ENCODE peak calls at places on chromosomes 4 and X, in eight cellular contexts. B, P, I, F, M, U, O and J are unnamed samples.

GRCh38 chr4:90126805-90127204 is 389 bp upstream of the CCSER1 start:
- DNase-seq in P (no peak), I (no peak), O (no peak), B (no peak), M (no peak), U (no peak), F (no peak), J (no peak)

GRCh38 chr4:16573181-16573580 is 325.3 kb downstream of the LDB2 start:
- DNase-seq in M (peak), P (no peak), I (peak), F (peak), O (no peak), U (no peak), B (peak), J (no peak)

GRCh38 chr4:85005865-85006377 is 39.4 kb upstream of the WDFY3 start:
- DNase-seq in B (peak), O (no peak), M (peak), P (no peak), F (peak), U (no peak), I (no peak), J (peak)

GRCh38 chr4:152257601-152258066 is 278.3 kb downstream of the FBXW7 start:
- DNase-seq in O (no peak), B (peak), I (no peak), U (no peak), F (peak), P (no peak), M (peak), J (no peak)

GRCh38 chr4:122583906-122584305 is 37.0 kb downstream of the IL21 start:
- DNase-seq in I (peak), B (peak), O (no peak), M (peak), P (no peak), F (peak), U (no peak), J (no peak)

GRCh38 chr4:14431155-14432134 is 570.8 kb upstream of the CPEB2 start:
- DNase-seq in B (no peak), F (no peak), U (no peak), I (no peak), O (no peak), M (no peak), P (no peak), J (no peak)

GRCh38 chrX:107747596-107748161 is 27.9 kb downstream of the TSC22D3 start:
- DNase-seq in M (peak), O (no peak), P (no peak), B (peak), U (no peak), I (peak), F (peak), J (peak)

GRCh38 chrX:41238543-41238942 is 95.4 kb upstream of the DDX3X start:
- DNase-seq in I (no peak), M (peak), U (no peak), P (no peak), B (peak), F (peak), O (no peak), J (no peak)

GRCh38 chr4:7710576-7711329 is 228.9 kb downstream of the AFAP1 start:
- DNase-seq in U (no peak), I (no peak), M (no peak), B (no peak), O (no peak), F (no peak), P (no peak), J (no peak)

GRCh38 chrX:110414679-110415439 is 56.2 kb downstream of the RTL9 start:
- DNase-seq in U (no peak), P (no peak), M (peak), F (no peak), I (no peak), B (peak), O (no peak), J (no peak)

GRCh38 chrX:151006410-151007109 is 23.4 kb downstream of the HMGB3 start:
- DNase-seq in I (no peak), M (no peak), F (no peak), U (no peak), O (no peak), B (no peak), P (no peak), J (no peak)

GRCh38 chrX:102155806-102156179 is at the start of gene BEX5:
- DNase-seq in O (no peak), B (no peak), I (peak), M (peak), F (no peak), U (peak), P (no peak), J (peak)

GRCh38 chr4:172648471-172648870 is 520.1 kb upstream of the GALNT7 start:
- DNase-seq in M (no peak), P (no peak), F (no peak), I (no peak), U (no peak), O (no peak), B (no peak), J (no peak)

GRCh38 chrX:9995855-9996339 is 28.7 kb downstream of the CLDN34 start:
- DNase-seq in M (peak), F (peak), P (peak), U (peak), I (peak), O (peak), B (peak), J (peak)

GRCh38 chrX:112643721-112644120 is 36.0 kb downstream of the LHFPL1 start:
- DNase-seq in I (no peak), B (no peak), P (no peak), F (no peak), M (no peak), U (no peak), O (no peak), J (no peak)

GRCh38 chr4:82371398-82371972 is 2.3 kb downstream of the HNRNPD start:
- DNase-seq in O (no peak), P (peak), B (no peak), U (no peak), F (no peak), M (no peak), I (no peak), J (no peak)

GRCh38 chr4:105808030-105808429 is 87.2 kb upstream of the NPNT start:
- DNase-seq in P (no peak), I (no peak), B (no peak), F (no peak), O (no peak), U (no peak), M (no peak), J (no peak)

GRCh38 chr4:95191537-95191936 is 357.2 kb downstream of the UNC5C start:
- DNase-seq in I (no peak), O (no peak), B (no peak), U (no peak), P (no peak), M (no peak), F (no peak), J (no peak)

GRCh38 chr4:99067617-99068016 is 21.0 kb downstream of the ADH5 start:
- DNase-seq in P (no peak), F (no peak), B (no peak), U (no peak), I (no peak), O (no peak), M (no peak), J (no peak)

GRCh38 chrX:115233497-115234219 is at the start of gene LRCH2:
- DNase-seq in F (peak), I (peak), B (peak), U (peak), O (no peak), P (no peak), M (peak), J (no peak)

GRCh38 chr4:74134500-74134852 is 23.4 kb upstream of the MTHFD2L start:
- DNase-seq in I (no peak), U (no peak), B (no peak), F (no peak), M (no peak), P (no peak), O (no peak), J (no peak)

GRCh38 chr4:74133786-74134499 is 24.0 kb upstream of the MTHFD2L start:
- DNase-seq in B (peak), I (peak), F (peak), U (peak), O (peak), P (peak), M (peak), J (peak)
- TF ChIP-seq CTCF in B (peak), I (peak), F (peak), U (peak), O (peak), P (peak), M (peak), J (peak)

DNA sequence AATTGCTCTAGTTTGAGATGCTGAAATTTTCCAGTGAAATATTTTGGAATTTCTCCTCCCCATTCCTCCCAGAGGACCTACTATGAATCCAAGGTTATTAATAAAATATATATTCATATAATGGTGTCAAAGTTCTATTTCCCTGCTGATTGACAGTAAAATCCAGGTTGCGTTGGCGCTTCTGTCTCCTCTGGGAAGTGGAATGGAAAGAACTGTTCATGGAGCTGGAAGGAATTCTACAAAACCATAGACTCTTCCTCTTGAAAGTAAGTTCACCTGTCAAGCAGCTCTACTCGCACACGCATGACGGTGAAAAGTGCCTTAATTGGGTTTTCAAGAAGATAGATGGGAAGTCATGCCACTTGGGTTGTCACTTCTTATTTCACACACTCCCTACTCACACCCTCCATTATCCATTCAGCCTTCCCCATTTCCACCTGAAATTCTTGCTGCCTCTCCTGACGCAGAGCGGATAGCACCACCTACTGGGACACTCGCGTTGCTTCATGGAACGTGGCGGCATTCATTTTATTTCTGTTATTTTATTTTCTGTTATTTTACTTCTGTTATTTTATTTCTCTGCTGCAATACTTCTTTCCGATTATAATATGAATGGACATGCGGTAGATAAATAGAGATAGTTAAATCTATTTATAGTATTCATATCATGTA is 351.5 kb downstream of the NLGN4X start:
- DNase-seq in I (no peak), F (no peak), U (peak), O (no peak), P (peak), M (peak), B (no peak), J (no peak)
- TF ChIP-seq CTCF in I (no peak), F (no peak), U (peak), O (no peak), P (peak), M (peak), B (no peak), J (no peak)

DNA sequence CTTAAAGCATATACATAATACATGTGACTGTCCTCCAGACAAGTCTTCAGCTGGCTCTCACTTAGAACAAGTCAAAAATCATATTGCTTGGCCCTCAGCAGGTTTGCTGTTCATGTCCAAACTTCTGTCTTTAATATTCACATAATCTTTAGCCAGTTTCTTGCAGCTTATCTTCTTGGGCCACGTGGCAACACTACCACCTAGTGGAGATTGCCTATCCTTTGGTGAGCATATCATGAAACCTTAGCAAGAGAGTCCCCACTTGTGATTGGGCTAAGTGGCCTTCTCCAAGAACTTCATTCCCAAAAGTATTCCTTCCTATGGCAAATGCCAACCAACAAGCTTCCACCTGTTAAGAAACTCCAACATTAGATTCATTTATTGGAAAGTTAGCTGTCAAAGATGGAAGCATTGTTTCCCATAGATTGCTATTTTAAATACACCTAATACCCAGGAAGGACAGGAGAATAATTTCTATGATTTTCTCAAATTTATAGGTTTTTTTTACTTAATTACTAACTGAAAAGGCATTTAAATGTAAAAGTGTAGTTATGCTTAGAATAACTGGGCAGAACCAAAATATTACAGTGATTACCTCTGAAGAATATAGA is 231.9 kb upstream of the INTU start:
- DNase-seq in F (peak), M (peak), B (peak), O (peak), P (peak), U (peak), I (peak), J (peak)
- TF ChIP-seq CTCF in F (peak), M (peak), B (peak), O (peak), P (peak), U (peak), I (peak), J (peak)

DNA sequence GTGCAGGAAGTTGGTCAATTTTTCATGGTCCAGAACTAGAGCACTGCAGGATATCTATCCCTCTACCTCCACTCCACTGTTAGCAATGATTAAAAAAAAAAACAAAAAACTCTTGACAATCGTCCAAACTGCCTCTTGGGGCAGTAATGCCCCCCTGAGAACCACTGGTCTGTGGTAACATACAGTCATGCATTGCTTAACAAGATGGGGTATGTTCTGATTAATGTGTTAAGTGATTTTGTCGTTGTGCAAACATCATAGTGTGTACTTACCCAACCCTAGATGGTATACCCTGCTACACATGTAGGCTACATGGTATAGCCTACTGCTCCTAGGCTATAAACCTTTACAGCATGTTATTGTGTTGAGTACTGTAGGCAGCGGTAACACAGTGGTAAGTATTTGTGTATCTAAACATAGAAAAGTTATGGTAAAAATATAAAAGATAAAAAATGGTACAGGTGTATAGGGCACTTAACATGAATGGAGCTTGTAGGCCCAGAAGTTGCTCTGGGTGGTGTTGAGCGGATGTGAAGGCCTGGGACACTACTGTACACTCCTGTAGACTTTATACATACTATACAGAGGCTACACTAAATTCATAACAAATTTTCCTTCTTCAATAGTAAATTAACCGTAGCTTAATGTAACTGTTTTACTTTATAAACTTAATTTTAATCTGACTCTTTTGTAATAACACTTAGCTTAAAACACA is 34.1 kb downstream of the ART3 start:
- DNase-seq in U (no peak), F (peak), I (no peak), P (peak), O (no peak), B (peak), M (no peak), J (no peak)
- TF ChIP-seq CTCF in U (no peak), F (no peak), I (no peak), P (peak), O (no peak), B (no peak), M (no peak), J (no peak)

DNA sequence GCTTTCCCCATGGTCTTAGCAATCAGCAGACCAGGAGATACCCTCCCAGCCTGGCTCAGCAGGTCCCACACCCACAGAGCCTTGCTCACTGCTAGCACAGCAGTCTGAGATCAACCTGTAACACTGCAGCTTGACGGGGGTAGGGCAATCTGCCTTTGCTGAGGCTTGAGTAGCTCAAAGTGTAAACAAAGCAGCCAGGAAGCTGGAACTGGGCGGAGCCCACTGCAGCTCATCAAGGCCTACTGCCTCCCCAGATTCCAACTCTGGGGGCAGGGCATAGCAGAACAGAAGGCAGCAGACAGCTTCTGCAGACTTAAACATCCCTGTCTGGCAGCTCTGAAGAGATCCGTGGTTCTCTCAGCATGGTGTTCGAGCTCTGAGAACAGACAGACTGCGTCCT is 15.0 kb upstream of the GABRA2 start:
- DNase-seq in I (no peak), O (no peak), M (no peak), B (no peak), P (no peak), U (peak), F (peak), J (no peak)
- TF ChIP-seq CTCF in I (no peak), O (no peak), M (no peak), B (no peak), P (no peak), U (no peak), F (no peak), J (no peak)

GRCh38 chrX:129653181-129653984 is 1.4 kb downstream of the APLN start:
- DNase-seq in B (no peak), M (no peak), P (no peak), O (no peak), I (no peak), F (no peak), U (no peak), J (no peak)

GRCh38 chrX:129658429-129658828 is 3.7 kb upstream of the APLN start:
- DNase-seq in F (no peak), U (no peak), O (no peak), I (no peak), B (no peak), M (no peak), P (no peak), J (no peak)

GRCh38 chrX:129653985-129654651 is 638 bp downstream of the APLN start:
- DNase-seq in I (peak), O (no peak), F (no peak), M (no peak), B (no peak), P (no peak), U (peak), J (peak)

GRCh38 chrX:129654652-129655546 is at the start of gene APLN:
- DNase-seq in F (peak), O (no peak), U (peak), M (peak), P (no peak), I (peak), B (peak), J (peak)

GRCh38 chrX:129655547-129656248 is 942 bp upstream of the APLN start:
- DNase-seq in P (peak), U (peak), O (no peak), B (no peak), F (no peak), I (no peak), M (no peak), J (no peak)
- TF ChIP-seq CTCF in P (peak), U (no peak), O (peak), B (no peak), F (no peak), I (no peak), M (peak), J (no peak)

DNA sequence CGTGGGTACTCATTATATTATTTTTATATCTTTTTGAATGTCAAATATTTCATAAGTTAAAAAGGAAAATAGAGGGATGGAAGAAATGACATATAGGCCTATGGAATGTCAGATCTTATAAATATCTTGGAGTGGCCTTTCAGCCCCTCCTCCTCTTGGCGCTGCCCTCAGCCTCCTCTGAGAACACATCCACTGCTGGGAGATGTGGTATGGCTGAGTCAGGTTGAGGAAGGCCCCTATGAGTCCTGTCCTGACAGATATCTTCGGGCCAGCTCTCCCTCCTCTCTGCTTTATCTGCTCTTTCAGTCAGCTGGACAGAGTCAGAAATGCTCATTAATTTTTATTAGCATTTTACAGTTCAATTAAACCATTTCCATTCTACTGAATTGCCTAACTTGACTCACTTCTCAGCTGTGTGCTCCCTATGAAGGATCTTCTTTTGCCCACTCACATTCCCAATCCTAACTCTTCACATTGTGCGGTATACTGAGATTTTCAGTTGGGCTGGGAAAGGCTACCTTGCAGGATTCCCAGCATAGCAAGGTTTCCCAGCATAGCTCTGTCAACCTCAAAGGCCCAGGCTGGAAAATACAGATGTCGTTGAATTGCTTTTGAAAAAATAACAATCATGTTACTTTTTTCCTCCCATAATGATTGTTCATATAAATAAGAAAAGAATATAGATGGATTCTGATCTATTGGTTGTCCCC is 128.0 kb downstream of the ARHGEF9 start:
- DNase-seq in B (peak), P (no peak), I (no peak), M (peak), U (no peak), O (no peak), F (peak), J (no peak)
- TF ChIP-seq CTCF in B (no peak), P (no peak), I (no peak), M (no peak), U (no peak), O (no peak), F (no peak), J (no peak)